ENCODE peak calls at places on chromosomes 1 and 21, in four cellular contexts. E is endothelial cell, Y is brain microvascular endothelial cell, U is left ventricle myocardium inferior. W is an unnamed sample.
A peak's percentile ranks its signal among the peaks of the same experiment; 100 is the strongest.

GRCh38 chr1:8462298-8462946 is 144.5 kb downstream of the SLC45A1 start:
- DNase-seq in E (no peak), U (no peak), Y (no peak), W (no peak)

GRCh38 chr1:30101477-30102227 is 621.7 kb downstream of the MATN1 start:
- DNase-seq in E (no peak), Y (no peak), U (no peak), W (no peak)

GRCh38 chr1:113369040-113369439 is 21.3 kb upstream of the MAGI3 start:
- DNase-seq in E (no peak), Y (no peak), U (no peak), W (no peak)

GRCh38 chr1:109213824-109214693 is at the start of gene SARS1:
- DNase-seq in U (peak; percentile 89), E (peak; percentile 91), Y (peak; percentile 72), W (peak; percentile 95)

GRCh38 chr1:76330993-76331603 is 256.6 kb downstream of the ST6GALNAC3 start:
- DNase-seq in U (no peak), Y (peak; percentile 74), E (peak; percentile 33), W (peak; percentile 28)

GRCh38 chr21:42839271-42840231 is 39.8 kb downstream of the WDR4 start:
- DNase-seq in U (peak; percentile 9), Y (no peak), E (no peak), W (no peak)

GRCh38 chr21:35924714-35925301 is 135.5 kb downstream of the SETD4 start:
- DNase-seq in U (no peak), Y (peak; percentile 84), E (no peak), W (no peak)

GRCh38 chr1:27671964-27672749 is at the start of gene IFI6:
- DNase-seq in E (peak; percentile 70), Y (peak; percentile 96), U (peak; percentile 81), W (peak; percentile 87)

GRCh38 chr1:59688976-59689375 is 125.8 kb upstream of the HOOK1 start:
- DNase-seq in U (no peak), E (no peak), Y (no peak), W (no peak)

GRCh38 chr1:180586671-180587155 is 27.9 kb downstream of the OVAAL start:
- DNase-seq in Y (peak; percentile 55), E (no peak), U (no peak), W (no peak)

GRCh38 chr21:45036630-45037029 is 37.8 kb upstream of the ADARB1 start:
- DNase-seq in E (no peak), U (no peak), Y (no peak), W (no peak)

GRCh38 chr1:155241069-155241679 is 14.1 kb downstream of the ENTREP3 start:
- DNase-seq in E (peak; percentile 51), Y (peak; percentile 75), U (peak; percentile 41), W (peak; percentile 78)

GRCh38 chr1:109201123-109201703 is 12.5 kb upstream of the SARS1 start:
- DNase-seq in Y (peak; percentile 95), U (no peak), E (peak; percentile 45), W (peak; percentile 73)

GRCh38 chr1:113856011-113856410 is 15.5 kb downstream of the PTPN22 start:
- DNase-seq in Y (no peak), E (no peak), U (no peak), W (no peak)

GRCh38 chr1:110068646-110069301 is 1.7 kb downstream of the ALX3 start:
- DNase-seq in Y (no peak), E (no peak), U (no peak), W (peak; percentile 59)

GRCh38 chr1:77126309-77126708 is 92.9 kb downstream of the PIGK start:
- DNase-seq in U (no peak), Y (peak; percentile 69), E (peak; percentile 41), W (peak; percentile 32)

GRCh38 chr1:227526524-227526923 is 36.8 kb upstream of the ZNF678 start:
- DNase-seq in Y (no peak), U (no peak), E (no peak), W (no peak)

GRCh38 chr1:201466492-201466891 is 2.5 kb downstream of the PHLDA3 start:
- DNase-seq in Y (no peak), U (no peak), E (no peak), W (no peak)

GRCh38 chr1:217090073-217090911 is 367.1 kb upstream of the ESRRG start:
- DNase-seq in E (no peak), Y (no peak), U (peak; percentile 20), W (no peak)

GRCh38 chr1:72284398-72285073 is 2.2 kb upstream of the NEGR1 start:
- DNase-seq in U (peak; percentile 31), Y (peak; percentile 93), E (peak; percentile 57), W (no peak)
- TF ChIP-seq CTCF in U (no peak), Y (peak; percentile 41), E (no peak), W (no peak)

GRCh38 chr21:41603476-41603875 is 95.5 kb upstream of the TMPRSS2 start:
- DNase-seq in Y (no peak), U (no peak), E (no peak), W (no peak)

GRCh38 chr21:41605934-41606285 is 98.0 kb upstream of the TMPRSS2 start:
- DNase-seq in E (no peak), Y (no peak), U (no peak), W (no peak)

GRCh38 chr21:41604583-41605041 is 96.7 kb upstream of the TMPRSS2 start:
- DNase-seq in Y (no peak), U (no peak), E (no peak), W (no peak)

GRCh38 chr21:41605178-41605933 is 97.4 kb upstream of the TMPRSS2 start:
- DNase-seq in E (no peak), U (no peak), Y (no peak), W (no peak)

DNA sequence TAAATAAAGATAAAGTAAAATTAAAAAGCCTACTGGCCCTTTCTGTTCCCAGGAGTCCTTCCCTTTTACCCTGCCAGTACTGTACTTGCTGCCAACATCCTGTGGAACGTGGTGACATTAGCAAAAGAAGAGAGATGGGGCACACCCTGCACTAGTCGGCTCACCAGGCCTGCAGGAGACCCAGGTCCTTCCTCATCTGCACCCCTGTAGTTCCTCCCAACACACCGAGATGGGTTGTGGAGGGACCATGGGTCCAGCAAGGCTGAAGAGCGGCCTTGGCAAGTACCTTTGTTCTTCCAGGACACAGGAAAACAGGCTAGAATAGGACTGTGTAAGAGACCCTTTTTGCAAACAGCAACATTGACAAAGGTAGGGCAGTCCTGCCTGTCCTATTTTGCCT is 98.7 kb upstream of the TMPRSS2 start:
- DNase-seq in U (no peak), E (no peak), Y (no peak), W (no peak)
- TF ChIP-seq CTCF in U (no peak), E (no peak), Y (no peak), W (no peak)

GRCh38 chr1:160056648-160057169 is 13.3 kb downstream of the KCNJ10 start:
- DNase-seq in E (no peak), U (no peak), Y (no peak), W (no peak)

GRCh38 chr1:160053548-160054365 is 16.2 kb downstream of the KCNJ10 start:
- DNase-seq in E (no peak), Y (no peak), U (no peak), W (no peak)

GRCh38 chr1:160061376-160062100 is 8.4 kb downstream of the KCNJ10 start:
- DNase-seq in U (no peak), E (no peak), Y (no peak), W (no peak)

GRCh38 chr1:160062134-160062533 is 7.8 kb downstream of the KCNJ10 start:
- DNase-seq in Y (no peak), U (no peak), E (no peak), W (no peak)

DNA sequence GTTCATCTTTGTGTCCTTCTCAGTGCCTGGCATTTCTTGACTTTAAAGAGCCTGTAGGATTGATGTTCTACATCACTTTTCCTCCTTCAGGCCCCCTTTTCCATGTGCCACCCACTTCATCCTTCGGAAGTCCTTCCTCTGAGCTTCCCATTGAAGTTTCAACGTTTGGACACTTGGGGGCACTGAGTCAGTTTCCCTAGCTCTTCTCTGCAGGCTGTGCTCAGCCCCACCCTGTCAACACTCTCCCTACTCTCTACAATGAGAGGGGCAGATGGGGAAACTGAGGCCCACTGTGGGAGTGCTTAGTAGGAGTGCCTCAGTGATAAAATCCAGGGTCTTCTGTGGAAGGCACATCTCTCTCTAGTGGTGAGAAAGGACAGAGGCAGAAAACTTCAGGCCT is 11.9 kb downstream of the KCNJ10 start:
- DNase-seq in Y (no peak), U (no peak), E (no peak), W (no peak)
- TF ChIP-seq CTCF in Y (peak; percentile 59), U (peak; percentile 47), E (no peak), W (no peak)

DNA sequence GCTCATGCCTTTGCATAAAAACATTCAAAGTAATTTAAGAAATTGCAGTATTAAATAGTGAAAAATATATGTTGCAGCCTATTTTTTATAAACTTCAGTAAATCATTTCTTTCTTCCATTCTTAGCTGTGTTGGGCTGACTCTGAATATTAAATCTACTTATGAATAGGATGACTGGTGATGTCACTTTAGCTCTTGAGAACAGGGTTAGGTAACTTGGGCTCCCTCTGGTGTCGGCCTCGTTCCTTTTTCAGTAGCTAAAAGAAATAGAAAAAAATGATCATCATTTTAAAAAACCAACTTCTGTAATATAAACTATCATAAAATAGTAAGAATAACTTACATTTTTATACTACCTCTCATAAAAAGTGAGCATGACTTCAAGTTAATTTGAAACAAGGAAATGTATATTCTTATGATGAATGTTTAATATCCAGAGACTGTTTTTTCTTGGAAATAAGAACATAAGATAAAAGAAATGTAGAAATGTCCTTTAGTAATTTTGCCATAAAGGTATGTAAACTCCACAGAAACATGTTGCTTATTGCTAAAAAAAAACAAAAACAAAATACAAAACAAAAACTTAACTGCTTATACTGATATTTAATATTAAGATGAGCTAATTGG is 26.8 kb upstream of the NCAM2 start:
- DNase-seq in U (peak; percentile 33), Y (peak; percentile 57), E (peak; percentile 51), W (peak; percentile 29)
- TF ChIP-seq CTCF in U (peak; percentile 53), Y (peak; percentile 75), E (peak; percentile 55), W (no peak)

DNA sequence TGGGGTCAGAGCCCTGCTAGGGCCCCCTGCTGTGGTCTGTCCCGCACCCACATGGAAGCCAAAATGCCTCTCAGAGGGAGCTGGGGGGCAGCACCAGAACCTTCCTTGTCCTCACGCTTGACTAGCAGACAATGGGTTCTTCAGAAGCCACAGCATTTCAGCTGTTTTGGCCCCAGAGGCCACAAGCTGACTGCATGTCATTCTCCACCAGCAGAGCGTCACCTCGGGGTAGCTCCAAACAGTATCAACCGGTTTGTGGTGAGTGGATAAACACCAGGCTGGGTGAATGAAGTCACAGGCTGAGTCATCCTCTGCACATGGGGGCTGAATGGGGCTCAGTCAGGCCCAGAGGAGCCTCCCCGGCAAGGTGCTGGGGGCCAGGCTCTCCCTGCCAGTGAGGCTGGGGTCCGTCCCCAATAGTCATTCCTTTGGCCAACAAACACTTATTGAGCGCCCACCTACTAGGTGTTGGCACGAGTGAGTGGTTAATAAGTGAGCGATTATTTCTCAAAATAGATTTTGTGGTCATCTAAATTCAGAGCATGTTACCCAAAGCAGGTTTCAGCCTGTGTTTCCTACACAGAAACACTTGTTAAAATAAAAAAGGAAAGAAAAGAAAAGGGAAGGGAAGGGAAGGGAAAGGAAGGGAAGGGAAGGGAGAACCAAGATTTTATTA is 9.1 kb downstream of the OLIG1 start:
- DNase-seq in U (no peak), Y (peak; percentile 72), E (no peak), W (peak; percentile 87)
- TF ChIP-seq CTCF in U (no peak), Y (no peak), E (no peak), W (no peak)

GRCh38 chr1:197841828-197842573 is 60.4 kb upstream of the C1orf53 start:
- DNase-seq in Y (no peak), U (no peak), E (no peak), W (no peak)

GRCh38 chr1:197838836-197839235 is 63.6 kb upstream of the DENND1B start:
- DNase-seq in Y (peak; percentile 74), E (no peak), U (no peak), W (no peak)

GRCh38 chr1:197841158-197841557 is 61.3 kb upstream of the C1orf53 start:
- DNase-seq in U (no peak), Y (no peak), E (no peak), W (no peak)

GRCh38 chr1:197837911-197838310 is 62.6 kb upstream of the DENND1B start:
- DNase-seq in Y (no peak), E (no peak), U (no peak), W (no peak)
- TF ChIP-seq CTCF in Y (no peak), E (no peak), U (no peak), W (no peak)

GRCh38 chr1:192610114-192610958 is 25.6 kb upstream of the RGS13 start:
- DNase-seq in E (no peak), U (no peak), Y (no peak), W (peak; percentile 26)
- TF ChIP-seq CTCF in E (peak; percentile 71), U (peak; percentile 67), Y (peak; percentile 41), W (no peak)

W was measured in GM13976.